ENCODE peak calls at places on chromosomes 3 and 15, in eight cellular contexts. V is Calu3; P is astrocyte of the spinal cord; X is nephron progenitor cell; D is Peyer's patch; R is CD4-positive, alpha-beta T cell; F is IMR-90; O is pancreas. W is an unnamed sample.
A peak's percentile ranks its signal among the peaks of the same experiment; 100 is the strongest.

GRCh38 chr3:119912220-119912619 is 130.3 kb downstream of the NR1I2 start:
- DNase-seq in O (no peak), D (no peak), X (no peak), F (no peak), V (no peak), P (no peak), R (no peak), W (no peak)

GRCh38 chr3:182052360-182052759 is 340.6 kb downstream of the SOX2 start:
- DNase-seq in V (no peak), P (no peak), X (no peak), D (no peak), O (no peak), R (no peak), F (no peak), W (no peak)

GRCh38 chr15:70169147-70169546 is 71.4 kb upstream of the TLE3 start:
- DNase-seq in X (no peak), F (no peak), P (no peak), R (no peak), D (no peak), V (no peak), O (no peak), W (no peak)

GRCh38 chr3:66215106-66215505 is 5.7 kb upstream of the SLC25A26 start:
- DNase-seq in P (no peak), X (no peak), V (no peak), O (no peak), D (no peak), F (no peak), R (no peak), W (no peak)

GRCh38 chr3:60274098-60274497 is 977.2 kb downstream of the FHIT start:
- DNase-seq in D (no peak), P (no peak), F (no peak), V (no peak), O (no peak), X (no peak), R (no peak), W (no peak)

GRCh38 chr3:66494964-66495581 is 5.7 kb downstream of the LRIG1 start:
- DNase-seq in O (no peak), F (no peak), P (no peak), X (no peak), R (no peak), V (no peak), D (no peak), W (no peak)

GRCh38 chr3:107818025-107818424 is 272.8 kb downstream of the CD47 start:
- DNase-seq in O (no peak), D (no peak), P (no peak), R (no peak), V (no peak), X (no peak), F (no peak), W (no peak)

GRCh38 chr15:29571728-29572454 is 250.4 kb downstream of the TJP1 start:
- DNase-seq in R (no peak), P (peak; percentile 35), O (no peak), V (no peak), D (no peak), X (no peak), F (no peak), W (no peak)

GRCh38 chr15:101201411-101202174 is 50.3 kb downstream of the CHSY1 start:
- DNase-seq in P (peak; percentile 99), F (peak; percentile 99), R (no peak), X (peak; percentile 76), D (peak; percentile 44), O (peak; percentile 40), V (peak; percentile 52), W (no peak)

GRCh38 chr3:112273536-112273935 is 20.5 kb downstream of the SLC9C1 start:
- DNase-seq in R (no peak), F (no peak), V (no peak), P (no peak), D (no peak), O (no peak), X (no peak), W (no peak)

GRCh38 chr3:72887723-72888545 is at the start of gene GXYLT2:
- DNase-seq in X (peak; percentile 85), V (peak; percentile 38), P (peak; percentile 80), O (peak; percentile 62), F (peak; percentile 71), D (peak; percentile 18), R (no peak), W (no peak)

GRCh38 chr3:192917508-192918274 is at the start of gene MB21D2:
- DNase-seq in F (peak; percentile 80), X (peak; percentile 77), V (peak; percentile 87), P (peak; percentile 90), R (peak; percentile 19), D (peak; percentile 32), O (peak; percentile 49), W (no peak)

GRCh38 chr15:43446344-43446743 is 46.6 kb downstream of the TP53BP1 start:
- DNase-seq in D (no peak), F (no peak), X (no peak), V (no peak), R (no peak), P (no peak), O (no peak), W (no peak)

GRCh38 chr3:194333212-194333980 is 17.7 kb downstream of the CPN2 start:
- DNase-seq in O (peak; percentile 77), D (peak; percentile 79), F (peak; percentile 80), V (peak; percentile 97), P (peak; percentile 86), R (peak; percentile 78), X (peak; percentile 95), W (peak; percentile 87)

GRCh38 chr3:71428841-71429609 is 154.5 kb downstream of the FOXP1 start:
- DNase-seq in R (no peak), F (peak; percentile 56), O (peak; percentile 29), V (peak; percentile 32), P (peak; percentile 59), D (no peak), X (no peak), W (no peak)

GRCh38 chr3:177905895-177906511 is 630.2 kb upstream of the KCNMB2 start:
- DNase-seq in R (no peak), P (peak; percentile 93), X (no peak), D (no peak), V (peak; percentile 24), F (peak; percentile 83), O (peak; percentile 21), W (no peak)

GRCh38 chr15:22895465-22896190 is 57.2 kb downstream of the NIPA2 start:
- DNase-seq in X (no peak), P (peak; percentile 31), R (no peak), O (no peak), V (peak; percentile 66), F (peak; percentile 34), D (no peak), W (no peak)

GRCh38 chr15:25176616-25176923 is 221.8 kb downstream of the SNRPN start:
- DNase-seq in P (no peak), F (no peak), O (peak; percentile 0), V (no peak), X (no peak), D (peak; percentile 8), R (no peak), W (no peak)

GRCh38 chr3:165800970-165801369 is 36.3 kb downstream of the BCHE start:
- DNase-seq in X (no peak), P (no peak), D (no peak), O (no peak), R (no peak), F (no peak), V (no peak), W (no peak)

GRCh38 chr3:19250959-19251610 is 102.8 kb downstream of the KCNH8 start:
- DNase-seq in O (no peak), F (no peak), X (no peak), R (no peak), P (no peak), V (peak; percentile 5), D (no peak), W (no peak)
- TF ChIP-seq CTCF in O (no peak), F (no peak), X (no peak), R (no peak), P (no peak), V (no peak), D (no peak), W (no peak)

DNA sequence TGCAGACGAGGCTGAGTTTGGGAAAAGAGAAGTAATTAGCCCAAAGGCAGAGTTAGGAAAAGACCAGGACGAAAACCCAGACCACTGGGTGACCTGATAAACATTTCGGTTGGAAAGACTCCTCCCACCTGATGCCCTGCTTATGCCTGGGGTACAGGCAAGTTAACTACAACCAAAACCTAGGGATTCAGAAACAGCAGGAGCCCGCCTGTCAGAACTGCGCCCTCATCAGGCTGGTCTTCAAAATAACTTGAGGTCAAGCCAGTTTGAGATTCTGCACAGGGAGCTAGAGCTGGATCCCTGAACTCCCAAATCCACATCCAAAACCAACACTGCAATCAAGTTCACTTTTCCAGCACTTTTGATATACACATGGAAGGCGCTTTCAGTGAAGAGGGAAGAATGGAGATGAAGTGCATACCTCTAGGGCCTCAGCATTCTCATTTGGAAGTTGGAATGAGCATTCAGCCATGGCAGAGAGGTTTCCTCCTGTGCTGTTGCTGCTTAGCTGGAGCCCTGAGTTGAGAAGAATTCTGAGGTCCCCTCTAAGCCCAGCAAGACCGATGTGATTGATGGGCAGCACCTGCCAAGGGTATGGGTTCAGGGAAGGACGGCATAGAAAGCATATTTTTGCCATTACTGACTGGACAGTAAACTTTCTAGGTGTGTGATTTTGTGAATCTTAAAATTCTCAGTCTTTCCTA is 11.6 kb downstream of the TSEN2 start:
- DNase-seq in O (no peak), R (no peak), D (no peak), P (no peak), V (no peak), X (no peak), F (no peak), W (no peak)
- TF ChIP-seq CTCF in O (no peak), R (no peak), D (no peak), P (peak; percentile 16), V (no peak), X (peak; percentile 9), F (no peak), W (no peak)

DNA sequence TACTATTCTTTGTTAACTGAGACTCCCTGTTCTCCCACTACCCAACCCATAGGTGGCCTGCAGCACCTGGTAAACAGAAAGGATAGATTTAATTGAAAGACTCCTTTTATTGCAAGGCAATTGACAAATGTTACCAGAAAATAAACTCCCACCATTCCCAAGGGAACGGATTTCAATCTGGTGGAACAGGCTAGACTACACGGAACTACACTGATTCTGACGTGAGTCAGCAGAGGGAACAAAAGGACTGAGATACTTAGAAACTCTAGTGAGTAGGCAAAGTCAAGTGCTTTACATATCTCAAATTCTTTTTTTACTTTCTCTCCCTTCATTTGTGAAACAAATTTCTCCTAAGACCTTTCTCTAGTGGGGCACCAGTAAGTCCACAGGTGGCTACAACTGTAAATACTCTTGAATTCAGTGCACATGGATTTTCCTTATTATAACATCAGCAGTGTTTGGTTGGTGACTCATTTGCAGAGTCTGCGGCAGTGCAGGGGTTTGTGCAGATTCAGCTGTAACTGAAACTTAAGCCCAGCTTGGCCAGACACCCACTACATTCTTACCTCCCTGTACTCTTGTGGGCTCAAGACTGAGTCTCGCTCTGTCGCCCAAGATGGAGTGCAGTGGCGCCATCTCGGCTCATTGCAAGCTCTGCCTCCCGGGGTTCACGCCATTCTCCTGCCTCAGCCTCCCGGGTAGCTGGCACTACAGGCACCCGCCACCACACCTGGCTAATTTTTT is 34.3 kb upstream of the PLSCR2 start:
- DNase-seq in V (peak; percentile 88), F (peak; percentile 95), O (no peak), D (no peak), P (peak; percentile 97), X (no peak), R (no peak), W (no peak)
- TF ChIP-seq CTCF in V (peak; percentile 21), F (no peak), O (no peak), D (peak; percentile 27), P (no peak), X (no peak), R (no peak), W (no peak)

DNA sequence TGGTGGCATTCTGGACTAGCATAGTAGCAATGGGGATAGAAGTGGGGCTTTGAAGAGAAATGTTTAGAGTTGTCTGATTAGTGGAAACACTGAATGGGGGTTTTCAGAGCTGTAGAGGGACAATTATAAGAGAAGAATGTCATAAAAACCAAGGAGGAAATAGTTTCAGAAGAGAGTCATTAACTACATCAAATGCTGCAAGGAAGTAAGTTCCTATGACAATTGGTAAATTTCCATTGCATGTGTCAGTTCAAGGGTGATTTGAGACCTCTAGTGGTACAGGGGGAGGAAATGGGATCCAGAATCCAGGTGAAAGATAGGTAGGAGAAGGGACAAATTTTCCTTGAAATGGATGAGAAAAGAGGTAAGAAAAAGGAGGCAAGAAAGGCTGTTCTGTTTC is 68.3 kb upstream of the TBC1D5 start:
- DNase-seq in O (no peak), R (no peak), F (peak; percentile 37), V (no peak), P (peak; percentile 40), D (no peak), X (no peak), W (no peak)
- TF ChIP-seq CTCF in O (no peak), R (no peak), F (peak; percentile 9), V (no peak), P (peak; percentile 42), D (peak; percentile 26), X (no peak), W (no peak)